ENCODE peak calls at places on chromosomes 16 and 17, in six cellular contexts. Y, E, H, P, B and N are unnamed samples.

GRCh38 chr16:79211581-79211980 is 389.0 kb downstream of the MAF start:
- DNase-seq in Y (no peak), E (no peak), H (no peak), P (no peak), B (no peak), N (no peak)

GRCh38 chr16:81902025-81902424 is 109.2 kb downstream of the SDR42E1 start:
- DNase-seq in Y (no peak), E (no peak), H (no peak), P (no peak), B (no peak), N (peak; percentile 71)

GRCh38 chr17:81429353-81429774 is 34.1 kb downstream of the BAHCC1 start:
- DNase-seq in Y (peak; percentile 67), E (no peak), H (no peak), P (no peak), B (no peak), N (no peak)

GRCh38 chr16:75203106-75203505 is 3.9 kb downstream of the CTRB2 start:
- DNase-seq in Y (no peak), E (no peak), H (no peak), P (no peak), B (no peak), N (peak; percentile 45)

GRCh38 chr17:13597723-13598347 is 3.9 kb downstream of the HS3ST3A1 start:
- DNase-seq in Y (peak; percentile 64), E (no peak), H (peak; percentile 65), P (no peak), B (no peak), N (peak; percentile 65)

GRCh38 chr16:22191966-22192260 is 14.2 kb upstream of the EEF2K start:
- DNase-seq in Y (peak; percentile 17), E (no peak), H (no peak), P (no peak), B (no peak), N (peak; percentile 25)

GRCh38 chr17:64661981-64662773 is at the start of gene SMURF2:
- DNase-seq in Y (peak; percentile 61), E (peak; percentile 90), H (peak; percentile 80), P (peak; percentile 83), B (peak; percentile 58), N (peak; percentile 67)

GRCh38 chr17:58517378-58517927 is 3.0 kb upstream of the MTMR4 start:
- DNase-seq in Y (no peak), E (no peak), H (no peak), P (no peak), B (no peak), N (no peak)

GRCh38 chr16:23055481-23055880 is 93.8 kb downstream of the USP31 start:
- DNase-seq in Y (no peak), E (no peak), H (no peak), P (no peak), B (no peak), N (no peak)

GRCh38 chr17:41551370-41551769 is 20.5 kb downstream of the KRT9 start:
- DNase-seq in Y (peak; percentile 46), E (no peak), H (peak; percentile 54), P (no peak), B (no peak), N (no peak)

GRCh38 chr16:48176635-48177408 is 21.0 kb upstream of the ABCC12 start:
- DNase-seq in Y (no peak), E (no peak), H (no peak), P (no peak), B (no peak), N (no peak)

DNA sequence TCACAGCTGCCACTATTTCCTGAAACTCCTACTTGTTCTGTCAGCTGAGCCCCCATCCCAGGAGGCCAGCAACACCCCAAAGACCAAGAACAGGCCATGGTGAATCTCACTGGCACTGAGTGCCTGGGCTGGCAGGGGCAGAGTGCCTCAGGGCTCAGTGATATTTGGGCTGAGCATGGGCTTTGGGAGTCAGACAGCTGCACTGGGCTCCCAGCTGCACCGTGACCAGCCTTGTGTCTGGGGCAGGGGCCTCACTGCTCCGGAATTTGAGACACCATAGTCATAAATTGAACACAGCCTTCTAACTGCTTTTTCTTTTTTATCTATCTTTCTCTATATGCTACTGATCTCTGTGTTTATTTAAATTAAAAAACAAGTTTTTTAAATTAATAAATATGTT is 1744.2 kb downstream of the TP53TG3F start:
- DNase-seq in Y (no peak), E (no peak), H (no peak), P (no peak), B (no peak), N (no peak)
- H3K9me3 ChIP-seq in Y (peaks cover 25% of the 10 kb centered on the region), E (peaks cover 88% of the 10 kb centered on the region), H (no peaks in the 10 kb centered on the region), P (peaks cover 67% of the 10 kb centered on the region), B (peaks cover 50% of the 10 kb centered on the region), N (peaks cover 57% of the 10 kb centered on the region)

GRCh38 chr17:35725917-35726608 is 5.4 kb upstream of the RASL10B start:
- DNase-seq in Y (no peak), E (no peak), H (no peak), P (no peak), B (no peak), N (no peak)
- H2BK5ac ChIP-seq in Y (peak overlapping the region; percentile 73), E (no peak overlapping the region), H (no peak overlapping the region), P (no peak overlapping the region), B (no peak overlapping the region), N (no peak overlapping the region)

GRCh38 chr17:20779521-20779920 is 200.0 kb downstream of the CDRT15L2 start:
- DNase-seq in Y (no peak), E (no peak), H (no peak), P (no peak), B (no peak), N (no peak)

GRCh38 chr17:20775331-20775730 is 195.8 kb downstream of the CDRT15L2 start:
- DNase-seq in Y (no peak), E (no peak), H (no peak), P (no peak), B (no peak), N (no peak)

GRCh38 chr17:20771104-20771503 is 191.6 kb downstream of the CDRT15L2 start:
- DNase-seq in Y (no peak), E (no peak), H (no peak), P (no peak), B (no peak), N (no peak)

GRCh38 chr17:20774472-20775135 is 195.1 kb downstream of the CDRT15L2 start:
- DNase-seq in Y (no peak), E (no peak), H (no peak), P (no peak), B (no peak), N (no peak)
- H2AFZ ChIP-seq in Y (no peak overlapping the region), E (no peak overlapping the region), H (no peak overlapping the region), P (no peak overlapping the region), B (no peak overlapping the region), N (no peak overlapping the region)

DNA sequence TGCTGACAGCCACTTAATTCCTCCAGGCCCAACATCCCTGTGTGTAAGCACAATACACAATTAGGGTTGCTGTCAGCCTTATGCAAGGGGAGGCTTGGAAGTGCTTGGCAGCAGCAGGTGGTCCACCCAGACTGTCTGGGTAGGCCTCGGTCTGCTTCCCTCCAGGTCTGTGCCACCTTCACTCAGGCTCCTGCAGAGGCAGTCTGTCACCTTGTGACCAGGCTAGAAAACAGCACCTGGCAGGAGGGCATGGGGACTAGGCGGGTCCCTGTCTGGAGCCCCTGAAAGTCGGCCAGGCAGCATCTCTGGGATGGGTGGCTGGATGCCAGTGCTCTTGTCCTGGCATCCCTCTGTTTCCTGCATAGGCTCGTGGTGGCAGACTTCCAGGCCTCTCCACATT is 578.1 kb downstream of the KCNJ18 start:
- DNase-seq in Y (no peak), E (no peak), H (no peak), P (no peak), B (no peak), N (no peak)
- H3K9me3 ChIP-seq in Y (peaks cover 43% of the 10 kb centered on the region), E (peaks cover 76% of the 10 kb centered on the region), H (no peaks in the 10 kb centered on the region), P (peaks cover 63% of the 10 kb centered on the region), B (peaks cover 31% of the 10 kb centered on the region), N (peaks cover 69% of the 10 kb centered on the region)